ENCODE peak calls at places on chromosomes 16 and 17, in nine cellular contexts. One of them, this sample, is unnamed.

GRCh38 chr16:70801611-70802010 is 653 bp upstream of the VAC14 start:
- ATAC-seq in heart right ventricle: no peak
- ATAC-seq in T-helper 17 cell: no peak
- ATAC-seq in Right ventricle myocardium superior: no peak
- ATAC-seq in lower lobe of right lung: no peak
- ATAC-seq in naive thymus-derived CD4-positive, alpha-beta T cell: no peak
- ATAC-seq in memory B cell: no peak
- ATAC-seq in T-cell: no peak
- ATAC-seq in effector memory CD8-positive, alpha-beta T cell: no peak
- ATAC-seq in this sample: no peak

GRCh38 chr17:1592751-1593629 is 30.4 kb upstream of the PITPNA start:
- ATAC-seq in heart right ventricle: no peak
- ATAC-seq in T-helper 17 cell: peak
- ATAC-seq in Right ventricle myocardium superior: no peak
- ATAC-seq in lower lobe of right lung: no peak
- ATAC-seq in naive thymus-derived CD4-positive, alpha-beta T cell: peak
- ATAC-seq in memory B cell: peak
- ATAC-seq in T-cell: peak
- ATAC-seq in effector memory CD8-positive, alpha-beta T cell: peak
- ATAC-seq in this sample: no peak

GRCh38 chr16:57976331-57976796 is 5.4 kb upstream of the CNGB1 start:
- ATAC-seq in heart right ventricle: peak
- ATAC-seq in T-helper 17 cell: no peak
- ATAC-seq in Right ventricle myocardium superior: peak
- ATAC-seq in lower lobe of right lung: peak
- ATAC-seq in naive thymus-derived CD4-positive, alpha-beta T cell: no peak
- ATAC-seq in memory B cell: no peak
- ATAC-seq in T-cell: no peak
- ATAC-seq in effector memory CD8-positive, alpha-beta T cell: no peak
- ATAC-seq in this sample: peak

GRCh38 chr17:80946449-80946848 is 45.2 kb upstream of the CHMP6 start:
- ATAC-seq in heart right ventricle: no peak
- ATAC-seq in T-helper 17 cell: no peak
- ATAC-seq in Right ventricle myocardium superior: no peak
- ATAC-seq in lower lobe of right lung: no peak
- ATAC-seq in naive thymus-derived CD4-positive, alpha-beta T cell: no peak
- ATAC-seq in memory B cell: no peak
- ATAC-seq in T-cell: no peak
- ATAC-seq in effector memory CD8-positive, alpha-beta T cell: no peak
- ATAC-seq in this sample: no peak

GRCh38 chr17:57577751-57578607 is 167.1 kb downstream of the CCDC182 start:
- ATAC-seq in heart right ventricle: peak
- ATAC-seq in T-helper 17 cell: no peak
- ATAC-seq in Right ventricle myocardium superior: peak
- ATAC-seq in lower lobe of right lung: peak
- ATAC-seq in naive thymus-derived CD4-positive, alpha-beta T cell: no peak
- ATAC-seq in memory B cell: no peak
- ATAC-seq in T-cell: no peak
- ATAC-seq in effector memory CD8-positive, alpha-beta T cell: no peak
- ATAC-seq in this sample: peak

GRCh38 chr16:79519448-79519847 is 81.1 kb downstream of the MAF start:
- ATAC-seq in heart right ventricle: peak
- ATAC-seq in T-helper 17 cell: no peak
- ATAC-seq in Right ventricle myocardium superior: peak
- ATAC-seq in lower lobe of right lung: peak
- ATAC-seq in naive thymus-derived CD4-positive, alpha-beta T cell: peak
- ATAC-seq in memory B cell: no peak
- ATAC-seq in T-cell: no peak
- ATAC-seq in effector memory CD8-positive, alpha-beta T cell: peak
- ATAC-seq in this sample: peak

GRCh38 chr16:20901068-20901440 is 483 bp downstream of the LYRM1 start:
- ATAC-seq in heart right ventricle: no peak
- ATAC-seq in T-helper 17 cell: peak
- ATAC-seq in Right ventricle myocardium superior: peak
- ATAC-seq in lower lobe of right lung: peak
- ATAC-seq in naive thymus-derived CD4-positive, alpha-beta T cell: no peak
- ATAC-seq in memory B cell: peak
- ATAC-seq in T-cell: no peak
- ATAC-seq in effector memory CD8-positive, alpha-beta T cell: peak
- ATAC-seq in this sample: no peak

GRCh38 chr17:35708149-35708548 is 23.3 kb upstream of the RASL10B start:
- ATAC-seq in heart right ventricle: no peak
- ATAC-seq in T-helper 17 cell: no peak
- ATAC-seq in Right ventricle myocardium superior: no peak
- ATAC-seq in lower lobe of right lung: no peak
- ATAC-seq in naive thymus-derived CD4-positive, alpha-beta T cell: no peak
- ATAC-seq in memory B cell: no peak
- ATAC-seq in T-cell: peak
- ATAC-seq in effector memory CD8-positive, alpha-beta T cell: no peak
- ATAC-seq in this sample: no peak

GRCh38 chr16:2776500-2777139 is 460 bp downstream of the ELOB start:
- ATAC-seq in heart right ventricle: no peak
- ATAC-seq in T-helper 17 cell: peak
- ATAC-seq in Right ventricle myocardium superior: no peak
- ATAC-seq in lower lobe of right lung: peak
- ATAC-seq in naive thymus-derived CD4-positive, alpha-beta T cell: peak
- ATAC-seq in memory B cell: peak
- ATAC-seq in T-cell: peak
- ATAC-seq in effector memory CD8-positive, alpha-beta T cell: peak
- ATAC-seq in this sample: peak

GRCh38 chr17:41331606-41332005 is 16.1 kb upstream of the KRTAP17-1 start:
- ATAC-seq in heart right ventricle: no peak
- ATAC-seq in T-helper 17 cell: no peak
- ATAC-seq in Right ventricle myocardium superior: no peak
- ATAC-seq in lower lobe of right lung: no peak
- ATAC-seq in naive thymus-derived CD4-positive, alpha-beta T cell: no peak
- ATAC-seq in memory B cell: no peak
- ATAC-seq in T-cell: no peak
- ATAC-seq in effector memory CD8-positive, alpha-beta T cell: no peak
- ATAC-seq in this sample: no peak

GRCh38 chr16:48611329-48612137 is 1.6 kb upstream of the N4BP1 start:
- ATAC-seq in heart right ventricle: peak
- ATAC-seq in T-helper 17 cell: peak
- ATAC-seq in Right ventricle myocardium superior: no peak
- ATAC-seq in lower lobe of right lung: no peak
- ATAC-seq in naive thymus-derived CD4-positive, alpha-beta T cell: peak
- ATAC-seq in memory B cell: peak
- ATAC-seq in T-cell: peak
- ATAC-seq in effector memory CD8-positive, alpha-beta T cell: peak
- ATAC-seq in this sample: no peak

GRCh38 chr17:48626470-48627241 is 498 bp upstream of the HOXB9 start:
- ATAC-seq in heart right ventricle: no peak
- ATAC-seq in T-helper 17 cell: peak
- ATAC-seq in Right ventricle myocardium superior: no peak
- ATAC-seq in lower lobe of right lung: peak
- ATAC-seq in naive thymus-derived CD4-positive, alpha-beta T cell: peak
- ATAC-seq in memory B cell: peak
- ATAC-seq in T-cell: peak
- ATAC-seq in effector memory CD8-positive, alpha-beta T cell: peak
- ATAC-seq in this sample: no peak

GRCh38 chr17:50338645-50339044 is 7.3 kb upstream of the XYLT2 start:
- ATAC-seq in heart right ventricle: no peak
- ATAC-seq in T-helper 17 cell: no peak
- ATAC-seq in Right ventricle myocardium superior: no peak
- ATAC-seq in lower lobe of right lung: no peak
- ATAC-seq in naive thymus-derived CD4-positive, alpha-beta T cell: no peak
- ATAC-seq in memory B cell: no peak
- ATAC-seq in T-cell: no peak
- ATAC-seq in effector memory CD8-positive, alpha-beta T cell: no peak
- ATAC-seq in this sample: no peak

GRCh38 chr16:3665508-3665907 is 11.0 kb downstream of the DNASE1 start:
- ATAC-seq in heart right ventricle: no peak
- ATAC-seq in T-helper 17 cell: peak
- ATAC-seq in Right ventricle myocardium superior: no peak
- ATAC-seq in lower lobe of right lung: no peak
- ATAC-seq in naive thymus-derived CD4-positive, alpha-beta T cell: peak
- ATAC-seq in memory B cell: peak
- ATAC-seq in T-cell: peak
- ATAC-seq in effector memory CD8-positive, alpha-beta T cell: peak
- ATAC-seq in this sample: no peak

GRCh38 chr17:83125515-83126274 is 46.3 kb downstream of the METRNL start:
- ATAC-seq in heart right ventricle: peak
- ATAC-seq in T-helper 17 cell: peak
- ATAC-seq in Right ventricle myocardium superior: peak
- ATAC-seq in lower lobe of right lung: peak
- ATAC-seq in naive thymus-derived CD4-positive, alpha-beta T cell: peak
- ATAC-seq in memory B cell: peak
- ATAC-seq in T-cell: peak
- ATAC-seq in effector memory CD8-positive, alpha-beta T cell: peak
- ATAC-seq in this sample: peak

GRCh38 chr16:56869513-56870270 is 4.7 kb downstream of the SLC12A3 start:
- ATAC-seq in heart right ventricle: no peak
- ATAC-seq in T-helper 17 cell: no peak
- ATAC-seq in Right ventricle myocardium superior: no peak
- ATAC-seq in lower lobe of right lung: peak
- ATAC-seq in naive thymus-derived CD4-positive, alpha-beta T cell: peak
- ATAC-seq in memory B cell: peak
- ATAC-seq in T-cell: no peak
- ATAC-seq in effector memory CD8-positive, alpha-beta T cell: peak
- ATAC-seq in this sample: no peak

GRCh38 chr17:53630638-53631037 is 192.1 kb upstream of the KIF2B start:
- ATAC-seq in heart right ventricle: no peak
- ATAC-seq in T-helper 17 cell: no peak
- ATAC-seq in Right ventricle myocardium superior: no peak
- ATAC-seq in lower lobe of right lung: no peak
- ATAC-seq in naive thymus-derived CD4-positive, alpha-beta T cell: no peak
- ATAC-seq in memory B cell: no peak
- ATAC-seq in T-cell: no peak
- ATAC-seq in effector memory CD8-positive, alpha-beta T cell: no peak
- ATAC-seq in this sample: no peak

GRCh38 chr17:38747385-38748328 is 479 bp downstream of the PCGF2 start:
- ATAC-seq in heart right ventricle: no peak
- ATAC-seq in T-helper 17 cell: no peak
- ATAC-seq in Right ventricle myocardium superior: no peak
- ATAC-seq in lower lobe of right lung: no peak
- ATAC-seq in naive thymus-derived CD4-positive, alpha-beta T cell: no peak
- ATAC-seq in memory B cell: no peak
- ATAC-seq in T-cell: no peak
- ATAC-seq in effector memory CD8-positive, alpha-beta T cell: no peak
- ATAC-seq in this sample: no peak

GRCh38 chr17:81245024-81245664 is 6.0 kb downstream of the NDUFAF8 start:
- ATAC-seq in heart right ventricle: no peak
- ATAC-seq in T-helper 17 cell: no peak
- ATAC-seq in Right ventricle myocardium superior: no peak
- ATAC-seq in lower lobe of right lung: no peak
- ATAC-seq in naive thymus-derived CD4-positive, alpha-beta T cell: no peak
- ATAC-seq in memory B cell: no peak
- ATAC-seq in T-cell: no peak
- ATAC-seq in effector memory CD8-positive, alpha-beta T cell: no peak
- ATAC-seq in this sample: no peak

GRCh38 chr16:1011316-1012082 is 29.9 kb downstream of the SOX8 start:
- ATAC-seq in heart right ventricle: no peak
- ATAC-seq in T-helper 17 cell: no peak
- ATAC-seq in Right ventricle myocardium superior: no peak
- ATAC-seq in lower lobe of right lung: no peak
- ATAC-seq in naive thymus-derived CD4-positive, alpha-beta T cell: no peak
- ATAC-seq in memory B cell: no peak
- ATAC-seq in T-cell: no peak
- ATAC-seq in effector memory CD8-positive, alpha-beta T cell: no peak
- ATAC-seq in this sample: no peak

GRCh38 chr16:3696425-3697218 is 20.7 kb downstream of the TRAP1 start:
- ATAC-seq in heart right ventricle: no peak
- ATAC-seq in T-helper 17 cell: no peak
- ATAC-seq in Right ventricle myocardium superior: peak
- ATAC-seq in lower lobe of right lung: no peak
- ATAC-seq in naive thymus-derived CD4-positive, alpha-beta T cell: no peak
- ATAC-seq in memory B cell: no peak
- ATAC-seq in T-cell: no peak
- ATAC-seq in effector memory CD8-positive, alpha-beta T cell: no peak
- ATAC-seq in this sample: peak

GRCh38 chr17:59160203-59161025 is 4.9 kb downstream of the PRR11 start:
- ATAC-seq in heart right ventricle: no peak
- ATAC-seq in T-helper 17 cell: no peak
- ATAC-seq in Right ventricle myocardium superior: no peak
- ATAC-seq in lower lobe of right lung: no peak
- ATAC-seq in naive thymus-derived CD4-positive, alpha-beta T cell: no peak
- ATAC-seq in memory B cell: no peak
- ATAC-seq in T-cell: no peak
- ATAC-seq in effector memory CD8-positive, alpha-beta T cell: no peak
- ATAC-seq in this sample: no peak

GRCh38 chr16:12576878-12577277 is 226.8 kb downstream of the CPPED1 start:
- ATAC-seq in heart right ventricle: no peak
- ATAC-seq in T-helper 17 cell: no peak
- ATAC-seq in Right ventricle myocardium superior: no peak
- ATAC-seq in lower lobe of right lung: no peak
- ATAC-seq in naive thymus-derived CD4-positive, alpha-beta T cell: no peak
- ATAC-seq in memory B cell: no peak
- ATAC-seq in T-cell: no peak
- ATAC-seq in effector memory CD8-positive, alpha-beta T cell: no peak
- ATAC-seq in this sample: no peak

This sample was measured in gastroesophageal sphincter.